ENCODE peak calls at places on chromosome 15, in six cellular contexts. G, R, O, A, T and C are unnamed samples.

GRCh38 chr15:55221090-55222011 is 24.6 kb upstream of the RSL24D1 start:
- DNase-seq in G (no peak), R (peak), O (peak), A (no peak), T (no peak), C (peak)

GRCh38 chr15:88491158-88491557 is 23.6 kb downstream of the MRPS11 start:
- DNase-seq in G (no peak), R (no peak), O (no peak), A (no peak), T (no peak), C (no peak)

GRCh38 chr15:28933710-28934445 is 48.1 kb downstream of the APBA2 start:
- DNase-seq in G (no peak), R (no peak), O (no peak), A (no peak), T (no peak), C (no peak)

GRCh38 chr15:101307048-101307896 is 12.2 kb upstream of the SNRPA1 start:
- DNase-seq in G (no peak), R (no peak), O (no peak), A (no peak), T (no peak), C (no peak)

GRCh38 chr15:96047255-96047931 is 283.1 kb upstream of the NR2F2 start:
- DNase-seq in G (no peak), R (no peak), O (no peak), A (no peak), T (no peak), C (no peak)

GRCh38 chr15:35256555-35256954 is 171.5 kb upstream of the NANOGP8 start:
- DNase-seq in G (no peak), R (no peak), O (no peak), A (no peak), T (no peak), C (no peak)

GRCh38 chr15:98085003-98085639 is 124.6 kb downstream of the ARRDC4 start:
- DNase-seq in G (no peak), R (peak), O (no peak), A (peak), T (no peak), C (no peak)

GRCh38 chr15:95440712-95441111 is 889.8 kb upstream of the NR2F2 start:
- DNase-seq in G (no peak), R (no peak), O (no peak), A (no peak), T (peak), C (no peak)

GRCh38 chr15:39598958-39599845 is 18.3 kb downstream of the THBS1 start:
- DNase-seq in G (no peak), R (no peak), O (no peak), A (no peak), T (no peak), C (no peak)

GRCh38 chr15:81106560-81106959 is 27.5 kb upstream of the CFAP161 start:
- DNase-seq in G (peak), R (peak), O (peak), A (peak), T (no peak), C (no peak)

GRCh38 chr15:95501865-95502264 is 828.6 kb upstream of the NR2F2 start:
- DNase-seq in G (no peak), R (no peak), O (no peak), A (no peak), T (no peak), C (no peak)

GRCh38 chr15:89628791-89629715 is 26.2 kb downstream of the KIF7 start:
- DNase-seq in G (no peak), R (no peak), O (no peak), A (no peak), T (no peak), C (no peak)

GRCh38 chr15:43544266-43544665 is 26.9 kb downstream of the MAP1A start:
- DNase-seq in G (no peak), R (no peak), O (no peak), A (no peak), T (no peak), C (no peak)

GRCh38 chr15:65533057-65533752 is 2.9 kb downstream of the HACD3 start:
- DNase-seq in G (no peak), R (no peak), O (no peak), A (no peak), T (no peak), C (no peak)

GRCh38 chr15:74245342-74245931 is 9.3 kb downstream of the CCDC33 start:
- DNase-seq in G (peak), R (no peak), O (no peak), A (no peak), T (no peak), C (no peak)

GRCh38 chr15:90031231-90031791 is 30.2 kb downstream of the ZNF710 start:
- DNase-seq in G (no peak), R (no peak), O (no peak), A (peak), T (no peak), C (peak)

GRCh38 chr15:96392380-96393208 is 62.1 kb downstream of the NR2F2 start:
- DNase-seq in G (no peak), R (no peak), O (no peak), A (no peak), T (no peak), C (no peak)

GRCh38 chr15:31396881-31397560 is 70.4 kb downstream of the KLF13 start:
- DNase-seq in G (no peak), R (peak), O (peak), A (peak), T (peak), C (peak)

GRCh38 chr15:70273808-70274207 is 176.1 kb upstream of the TLE3 start:
- DNase-seq in G (no peak), R (no peak), O (no peak), A (no peak), T (no peak), C (peak)

GRCh38 chr15:52795464-52796227 is 5.5 kb upstream of the ONECUT1 start:
- DNase-seq in G (no peak), R (no peak), O (no peak), A (no peak), T (no peak), C (no peak)

GRCh38 chr15:73386886-73387506 is 18.2 kb upstream of the HCN4 start:
- DNase-seq in G (no peak), R (no peak), O (no peak), A (no peak), T (no peak), C (no peak)

DNA sequence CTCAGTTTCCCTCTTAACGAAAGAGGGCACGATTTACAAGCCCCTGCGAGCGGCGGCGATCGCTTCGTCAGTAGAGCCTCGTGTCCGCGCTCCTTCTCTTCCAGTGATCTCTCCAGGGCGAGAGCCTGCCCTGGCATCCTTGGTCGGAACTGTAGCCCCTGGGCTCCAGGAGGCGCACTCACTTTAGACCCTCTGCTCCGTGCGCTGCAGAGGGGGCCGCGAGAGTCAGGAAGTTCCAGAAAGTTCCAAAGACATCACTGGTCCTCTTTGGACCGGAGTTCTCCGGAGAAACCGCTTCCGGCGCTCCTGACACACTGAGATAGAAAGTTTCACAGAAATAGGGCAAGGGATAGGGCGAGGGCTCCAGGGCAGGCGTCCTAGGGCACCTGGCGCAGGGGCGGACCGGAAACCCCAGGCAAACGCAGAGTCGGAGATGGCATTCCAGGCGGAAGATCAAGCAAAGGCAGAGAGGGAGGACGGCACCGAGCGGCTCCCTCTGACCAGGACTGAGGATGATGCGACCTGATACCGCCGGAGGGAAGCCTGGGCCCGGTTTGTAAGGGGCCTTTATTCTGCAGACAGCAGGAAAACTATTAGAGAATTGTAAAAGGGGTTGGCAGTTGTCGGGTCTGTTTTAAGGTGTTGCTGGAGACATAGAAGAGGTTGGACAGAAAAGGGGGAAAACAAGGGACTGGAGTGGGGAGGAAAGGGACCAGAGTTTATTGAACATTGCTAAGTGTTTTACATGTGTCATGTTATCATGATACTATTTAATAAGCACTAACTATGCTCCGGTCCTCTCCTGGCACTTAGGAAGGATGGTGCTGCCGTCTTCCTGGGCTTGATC is 1.3 kb upstream of the CPEB1 start:
- DNase-seq in G (no peak), R (no peak), O (no peak), A (no peak), T (no peak), C (no peak)
- TF ChIP-seq CTCF in G (no peak), R (no peak), O (no peak), A (no peak), T (no peak), C (no peak)

GRCh38 chr15:51726302-51727073 is 11.0 kb downstream of the LYSMD2 start:
- DNase-seq in G (peak), R (peak), O (no peak), A (peak), T (peak), C (no peak)
- TF ChIP-seq CTCF in G (no peak), R (no peak), O (no peak), A (no peak), T (no peak), C (no peak)

GRCh38 chr15:40872791-40873526 is 1.1 kb downstream of the RHOV start:
- DNase-seq in G (no peak), R (no peak), O (no peak), A (no peak), T (no peak), C (no peak)

GRCh38 chr15:40870716-40871115 is 3.3 kb downstream of the RHOV start:
- DNase-seq in G (no peak), R (no peak), O (no peak), A (no peak), T (no peak), C (no peak)

GRCh38 chr15:40871749-40872617 is 2.1 kb downstream of the RHOV start:
- DNase-seq in G (no peak), R (no peak), O (peak), A (peak), T (no peak), C (no peak)

GRCh38 chr15:40875996-40876740 is 2.1 kb upstream of the RHOV start:
- DNase-seq in G (no peak), R (no peak), O (no peak), A (no peak), T (no peak), C (no peak)

DNA sequence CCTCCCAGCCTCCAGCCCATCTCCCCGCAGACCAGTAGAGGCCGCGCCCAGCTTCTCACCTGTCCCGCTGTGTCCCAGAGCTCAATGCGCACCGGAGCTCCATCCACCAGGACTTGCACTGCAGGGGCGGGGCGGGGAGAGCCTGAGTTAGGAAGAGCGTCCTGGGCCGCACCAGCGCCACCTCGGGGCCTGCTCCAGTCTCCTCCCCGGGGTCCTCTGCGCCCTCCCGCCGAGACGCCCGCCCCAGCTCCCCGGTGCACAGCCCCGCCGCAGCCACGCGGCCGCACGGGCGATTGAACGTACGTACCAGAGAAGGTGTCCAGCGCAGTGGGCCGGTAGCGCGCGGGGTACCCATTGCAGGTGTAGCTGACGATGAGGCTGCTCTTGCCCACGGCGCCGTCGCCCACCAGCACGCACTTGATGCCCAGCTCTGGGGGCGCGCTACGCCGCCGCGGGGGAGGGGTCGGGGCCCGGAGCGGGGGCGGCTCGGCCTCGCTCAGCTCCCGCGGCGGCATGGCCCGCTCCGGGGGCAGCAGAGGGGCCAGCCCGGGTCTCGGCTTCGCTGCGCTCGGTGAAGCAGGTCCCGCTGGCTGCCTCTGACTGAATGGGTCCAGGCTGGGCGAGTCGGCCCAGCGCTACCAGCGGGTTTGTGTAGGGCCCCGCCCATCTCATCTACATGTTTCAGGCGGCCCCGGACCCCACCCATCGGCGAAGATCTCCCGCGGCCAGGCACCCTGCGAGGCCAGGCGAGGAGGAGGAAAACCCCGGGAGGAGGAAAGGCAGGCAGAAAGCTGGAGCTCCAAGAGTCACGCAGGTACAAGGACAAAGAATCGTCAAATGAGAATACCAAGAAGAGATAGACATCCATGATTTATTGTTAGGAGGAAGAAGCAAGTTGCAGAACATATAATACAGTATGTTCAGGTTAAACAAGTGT is at the start of gene RHOV:
- DNase-seq in G (peak), R (peak), O (peak), A (peak), T (peak), C (peak)
- TF ChIP-seq CTCF in G (no peak), R (no peak), O (no peak), A (no peak), T (no peak), C (peak)

GRCh38 chr15:85800460-85801123 is 5.9 kb upstream of the KLHL25 start:
- DNase-seq in G (no peak), R (peak), O (peak), A (peak), T (peak), C (no peak)
- TF ChIP-seq CTCF in G (no peak), R (peak), O (no peak), A (peak), T (peak), C (no peak)

DNA sequence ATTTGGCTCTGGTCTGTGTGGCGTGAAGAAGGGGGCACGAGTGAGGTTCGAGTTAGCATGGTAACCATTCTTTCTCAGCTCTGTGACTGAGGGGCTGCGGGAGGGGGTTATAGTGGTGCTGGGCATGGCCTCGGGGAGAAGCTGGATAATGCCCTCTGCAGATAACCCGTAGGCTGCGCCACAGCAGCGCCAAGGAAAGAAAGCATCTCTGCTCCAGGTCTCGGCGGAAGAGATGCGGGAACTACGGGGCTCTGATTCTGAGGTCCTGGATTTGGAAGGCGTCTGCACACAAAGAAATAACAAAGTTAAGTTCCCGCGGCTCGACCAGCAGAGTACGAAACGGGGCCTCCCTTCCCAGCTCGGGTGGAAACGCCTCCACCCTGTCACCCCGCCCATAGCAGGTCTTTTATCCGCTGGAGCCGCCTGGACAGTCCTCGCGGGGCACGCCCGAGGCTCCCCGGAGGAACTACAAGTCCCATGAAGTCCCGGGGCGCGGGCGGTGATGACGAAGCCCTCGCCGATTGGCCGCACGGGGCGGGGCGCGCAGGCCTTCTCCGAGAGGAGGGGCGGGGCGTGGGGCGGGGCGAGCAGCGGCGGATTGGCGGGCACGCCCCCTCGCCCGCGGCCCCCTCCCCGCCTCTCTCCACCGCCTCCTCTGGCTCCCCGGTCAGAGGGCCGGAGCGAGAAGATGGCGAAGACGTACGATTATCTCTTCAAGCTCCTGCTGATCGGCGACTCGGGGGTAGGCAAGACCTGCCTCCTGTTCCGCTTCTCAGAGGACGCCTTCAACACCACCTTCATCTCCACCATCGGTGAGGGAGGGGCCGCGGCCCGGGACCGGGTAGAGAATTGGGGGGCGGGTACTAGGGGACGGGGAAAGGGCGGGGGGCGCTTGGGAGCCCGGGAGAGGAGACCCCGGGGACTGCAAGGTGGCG is at the start of gene RAB8B:
- DNase-seq in G (peak), R (peak), O (peak), A (peak), T (peak), C (peak)
- TF ChIP-seq CTCF in G (no peak), R (no peak), O (no peak), A (peak), T (no peak), C (no peak)

DNA sequence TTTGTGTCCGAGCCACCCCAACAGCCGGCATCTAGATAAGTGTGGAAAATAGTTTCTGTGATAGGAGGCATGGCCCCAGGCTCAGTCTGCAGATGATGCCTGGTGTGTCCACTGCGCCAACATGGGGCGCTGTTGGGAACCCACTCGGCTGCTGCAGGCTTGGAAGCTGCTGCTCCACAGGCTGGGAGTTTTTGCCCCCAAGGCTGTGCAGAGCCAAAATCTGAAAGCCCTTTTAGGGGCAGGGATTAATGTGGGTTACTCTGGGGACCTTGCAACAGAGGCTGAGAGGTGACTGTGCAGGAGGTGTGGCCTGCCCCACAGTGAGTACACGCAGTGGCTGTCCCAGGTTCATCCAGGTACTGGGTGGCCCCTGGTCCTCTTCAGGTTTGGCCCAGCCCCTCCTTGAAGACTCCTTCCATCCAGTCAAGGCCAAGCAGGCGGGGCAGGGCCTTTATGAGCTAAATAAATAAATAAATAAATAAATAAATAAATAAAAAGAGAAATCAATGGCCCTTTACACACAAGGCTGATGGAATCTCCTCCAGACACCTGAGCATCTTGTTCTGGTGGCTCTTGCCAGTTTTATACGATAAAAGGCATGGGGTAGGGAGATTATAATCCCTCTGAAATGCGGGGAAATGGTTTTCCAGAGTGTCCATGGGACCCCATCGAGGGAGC is 73.8 kb downstream of the AAGAB start:
- DNase-seq in G (no peak), R (no peak), O (no peak), A (no peak), T (no peak), C (no peak)
- TF ChIP-seq CTCF in G (no peak), R (no peak), O (no peak), A (no peak), T (no peak), C (no peak)

DNA sequence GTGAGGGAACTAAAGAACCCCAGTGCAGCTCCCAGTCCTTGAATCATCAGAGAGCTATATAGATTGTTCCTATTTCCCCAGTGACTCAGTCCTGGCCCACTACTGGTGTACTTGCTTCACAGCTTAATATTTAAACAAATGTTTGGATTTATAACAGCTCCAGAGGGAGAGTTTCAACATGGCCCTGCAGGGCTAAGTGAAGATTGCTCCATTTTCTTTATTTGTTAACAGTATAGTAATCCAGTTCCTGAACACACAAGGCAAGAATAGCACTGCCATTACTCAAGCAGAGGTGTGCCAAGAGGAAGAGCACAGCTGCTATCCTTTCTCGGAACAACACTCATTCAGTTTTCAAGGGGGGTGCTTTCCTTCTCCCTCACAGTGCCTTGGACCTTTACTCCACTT is 6.5 kb downstream of the SQOR start:
- DNase-seq in G (no peak), R (peak), O (peak), A (peak), T (no peak), C (peak)
- TF ChIP-seq CTCF in G (no peak), R (no peak), O (no peak), A (no peak), T (no peak), C (no peak)

DNA sequence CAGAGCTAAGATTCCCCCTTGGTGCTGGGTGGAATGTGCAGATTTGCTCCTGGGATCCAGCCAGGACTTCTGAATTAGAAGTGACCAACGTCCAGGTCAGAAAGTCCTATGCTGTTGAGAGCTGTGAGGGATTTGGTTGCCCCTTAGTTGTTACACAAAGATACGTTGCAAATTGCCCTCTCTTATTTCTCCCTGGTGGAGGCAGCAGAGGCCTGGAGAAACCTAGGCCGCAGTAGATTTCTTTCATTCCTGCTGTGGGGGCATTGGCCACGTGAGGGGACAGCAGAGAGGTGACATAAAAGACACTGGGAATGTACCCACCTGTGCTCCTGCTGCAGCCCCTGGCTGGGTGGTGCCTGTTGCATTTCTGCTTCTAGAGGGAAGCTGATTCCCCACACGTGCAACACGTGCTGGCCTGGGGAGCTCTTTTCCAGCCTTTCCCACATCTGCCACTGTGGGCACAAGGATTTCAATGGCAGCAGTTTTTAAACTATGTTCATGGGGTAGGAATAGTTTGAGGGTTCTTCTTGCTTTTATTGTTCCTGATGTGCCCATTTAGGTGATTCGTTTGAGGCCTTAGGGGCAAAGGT is 65.7 kb downstream of the SYNM start:
- DNase-seq in G (no peak), R (no peak), O (peak), A (no peak), T (peak), C (no peak)
- TF ChIP-seq CTCF in G (no peak), R (no peak), O (no peak), A (no peak), T (no peak), C (no peak)

GRCh38 chr15:66838671-66839239 is 136.7 kb downstream of the SMAD6 start:
- DNase-seq in G (no peak), R (peak), O (no peak), A (no peak), T (no peak), C (no peak)
- TF ChIP-seq CTCF in G (peak), R (peak), O (no peak), A (no peak), T (peak), C (peak)